ENCODE peak calls at places on chromosome 19, in nine cellular contexts. One of them, this sample, is unnamed.

GRCh38 chr19:50794778-50795664 is 4.8 kb downstream of the ACP4 start:
- DNase-seq in epithelial cell of esophagus: peak
- DNase-seq in lower leg skin: no peak
- DNase-seq in HFFc6: no peak
- DNase-seq in CD4-positive, alpha-beta T cell: no peak
- DNase-seq in heart left ventricle: no peak
- DNase-seq in neural crest cell: no peak
- DNase-seq in choroid plexus epithelial cell: no peak
- DNase-seq in IMR-90: no peak
- DNase-seq in this sample: no peak

GRCh38 chr19:47391510-47392223 is 27.7 kb downstream of the MEIS3 start:
- DNase-seq in epithelial cell of esophagus: peak
- DNase-seq in lower leg skin: peak
- DNase-seq in HFFc6: peak
- DNase-seq in CD4-positive, alpha-beta T cell: peak
- DNase-seq in heart left ventricle: peak
- DNase-seq in neural crest cell: peak
- DNase-seq in choroid plexus epithelial cell: peak
- DNase-seq in IMR-90: peak
- DNase-seq in this sample: peak

GRCh38 chr19:46761418-46761831 is 15.2 kb upstream of the STRN4 start:
- DNase-seq in epithelial cell of esophagus: no peak
- DNase-seq in lower leg skin: no peak
- DNase-seq in HFFc6: peak
- DNase-seq in CD4-positive, alpha-beta T cell: no peak
- DNase-seq in heart left ventricle: no peak
- DNase-seq in neural crest cell: no peak
- DNase-seq in choroid plexus epithelial cell: peak
- DNase-seq in IMR-90: peak
- DNase-seq in this sample: no peak

GRCh38 chr19:43708716-43709115 is 7.2 kb upstream of the IRGC start:
- DNase-seq in epithelial cell of esophagus: no peak
- DNase-seq in lower leg skin: no peak
- DNase-seq in HFFc6: no peak
- DNase-seq in CD4-positive, alpha-beta T cell: no peak
- DNase-seq in heart left ventricle: no peak
- DNase-seq in neural crest cell: no peak
- DNase-seq in choroid plexus epithelial cell: no peak
- DNase-seq in IMR-90: no peak
- DNase-seq in this sample: no peak

GRCh38 chr19:17076539-17076919 is 952 bp downstream of the MYO9B start:
- DNase-seq in epithelial cell of esophagus: peak
- DNase-seq in lower leg skin: no peak
- DNase-seq in HFFc6: no peak
- DNase-seq in CD4-positive, alpha-beta T cell: peak
- DNase-seq in heart left ventricle: peak
- DNase-seq in neural crest cell: peak
- DNase-seq in choroid plexus epithelial cell: no peak
- DNase-seq in IMR-90: no peak
- DNase-seq in this sample: no peak

GRCh38 chr19:57262044-57262443 is 18.2 kb upstream of the ZNF460 start:
- DNase-seq in epithelial cell of esophagus: no peak
- DNase-seq in lower leg skin: no peak
- DNase-seq in HFFc6: no peak
- DNase-seq in CD4-positive, alpha-beta T cell: no peak
- DNase-seq in heart left ventricle: no peak
- DNase-seq in neural crest cell: no peak
- DNase-seq in choroid plexus epithelial cell: no peak
- DNase-seq in IMR-90: no peak
- DNase-seq in this sample: no peak

GRCh38 chr19:10812902-10813404 is 23.1 kb downstream of the TMED1 start:
- DNase-seq in epithelial cell of esophagus: peak
- DNase-seq in lower leg skin: no peak
- DNase-seq in HFFc6: peak
- DNase-seq in CD4-positive, alpha-beta T cell: no peak
- DNase-seq in heart left ventricle: peak
- DNase-seq in neural crest cell: no peak
- DNase-seq in choroid plexus epithelial cell: peak
- DNase-seq in IMR-90: peak
- DNase-seq in this sample: peak

GRCh38 chr19:18291590-18292459 is 10.4 kb upstream of the JUND start:
- DNase-seq in epithelial cell of esophagus: peak
- DNase-seq in lower leg skin: peak
- DNase-seq in HFFc6: no peak
- DNase-seq in CD4-positive, alpha-beta T cell: peak
- DNase-seq in heart left ventricle: peak
- DNase-seq in neural crest cell: peak
- DNase-seq in choroid plexus epithelial cell: peak
- DNase-seq in IMR-90: peak
- DNase-seq in this sample: peak

GRCh38 chr19:44718441-44719261 is 19.7 kb downstream of the CEACAM16 start:
- DNase-seq in epithelial cell of esophagus: no peak
- DNase-seq in lower leg skin: no peak
- DNase-seq in HFFc6: no peak
- DNase-seq in CD4-positive, alpha-beta T cell: no peak
- DNase-seq in heart left ventricle: peak
- DNase-seq in neural crest cell: no peak
- DNase-seq in choroid plexus epithelial cell: no peak
- DNase-seq in IMR-90: peak
- DNase-seq in this sample: no peak

GRCh38 chr19:49710372-49710951 is 19.5 kb downstream of the CPT1C start:
- DNase-seq in epithelial cell of esophagus: no peak
- DNase-seq in lower leg skin: no peak
- DNase-seq in HFFc6: peak
- DNase-seq in CD4-positive, alpha-beta T cell: no peak
- DNase-seq in heart left ventricle: no peak
- DNase-seq in neural crest cell: no peak
- DNase-seq in choroid plexus epithelial cell: peak
- DNase-seq in IMR-90: peak
- DNase-seq in this sample: no peak

GRCh38 chr19:7483720-7484201 is 5.1 kb downstream of the PEX11G start:
- DNase-seq in epithelial cell of esophagus: no peak
- DNase-seq in lower leg skin: no peak
- DNase-seq in HFFc6: no peak
- DNase-seq in CD4-positive, alpha-beta T cell: no peak
- DNase-seq in heart left ventricle: no peak
- DNase-seq in neural crest cell: no peak
- DNase-seq in choroid plexus epithelial cell: no peak
- DNase-seq in IMR-90: no peak
- DNase-seq in this sample: no peak

DNA sequence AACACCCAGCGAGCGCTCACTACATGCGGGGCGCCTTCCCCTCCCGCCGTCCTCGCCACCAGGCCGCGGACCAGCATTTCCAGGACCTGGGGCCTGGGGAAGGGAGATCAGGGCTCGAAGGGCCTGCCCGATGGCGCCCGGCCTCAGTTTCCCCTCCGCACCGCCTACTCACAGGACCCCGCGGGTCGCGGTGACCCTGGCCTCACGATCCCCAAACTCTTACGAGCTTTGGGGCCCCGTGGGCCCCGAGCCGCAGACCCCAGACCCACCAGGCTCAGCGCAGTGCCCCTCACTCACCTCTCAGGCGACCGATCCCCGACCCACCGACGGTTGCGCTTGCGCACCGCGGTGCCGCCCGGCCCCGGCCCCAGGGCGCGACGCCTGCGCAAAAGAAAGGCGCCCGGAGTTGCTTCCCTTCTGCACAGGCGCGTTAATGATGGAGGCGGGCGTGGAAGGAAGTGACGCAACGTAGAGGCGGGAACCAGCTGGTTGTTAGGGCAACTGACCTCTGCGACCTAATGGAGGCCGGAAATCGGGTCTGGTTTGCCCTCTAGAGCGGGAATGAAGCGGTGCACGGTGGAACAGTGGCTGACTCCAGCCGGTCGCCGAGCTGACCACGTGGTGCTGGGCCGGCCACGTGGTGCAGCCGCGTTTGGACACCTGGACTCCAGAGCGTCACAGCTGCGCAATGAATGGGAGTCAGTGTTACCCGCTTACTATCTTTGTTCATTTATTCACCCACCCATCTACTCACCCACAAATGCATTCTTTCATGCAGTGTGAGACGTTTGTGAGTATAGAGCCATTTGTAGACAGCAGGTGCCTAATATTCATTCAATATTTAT is at the start of gene SGTA:
- DNase-seq in epithelial cell of esophagus: peak
- DNase-seq in lower leg skin: peak
- DNase-seq in HFFc6: peak
- DNase-seq in CD4-positive, alpha-beta T cell: peak
- DNase-seq in heart left ventricle: peak
- DNase-seq in neural crest cell: peak
- DNase-seq in choroid plexus epithelial cell: peak
- DNase-seq in IMR-90: peak
- DNase-seq in this sample: peak
- TF ChIP-seq CTCF in epithelial cell of esophagus: peak
- TF ChIP-seq CTCF in lower leg skin: no peak
- TF ChIP-seq CTCF in HFFc6: peak
- TF ChIP-seq CTCF in CD4-positive, alpha-beta T cell: peak
- TF ChIP-seq CTCF in heart left ventricle: peak
- TF ChIP-seq CTCF in neural crest cell: peak
- TF ChIP-seq CTCF in choroid plexus epithelial cell: peak
- TF ChIP-seq CTCF in IMR-90: peak
- TF ChIP-seq CTCF in this sample: peak

DNA sequence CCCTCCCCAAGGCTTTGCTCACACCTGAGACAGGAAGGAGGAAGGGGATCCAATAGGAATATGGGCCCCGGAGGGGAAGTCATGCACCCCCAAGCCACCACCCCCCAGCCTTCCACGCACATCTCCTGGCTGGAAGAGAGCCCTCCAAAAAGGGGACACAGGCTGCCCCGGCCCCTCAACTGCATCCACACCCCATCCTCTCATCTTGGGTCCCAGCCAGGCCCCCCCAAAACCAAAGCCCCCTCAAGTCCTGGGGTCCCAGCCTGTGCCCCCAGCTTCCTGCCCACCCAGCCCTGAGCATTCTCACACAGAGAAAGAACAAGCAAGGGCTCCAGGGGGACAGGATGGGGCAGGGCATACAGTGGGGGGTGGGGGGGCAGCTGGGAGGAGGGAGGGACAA is 12.1 kb downstream of the SMIM24 start:
- DNase-seq in epithelial cell of esophagus: no peak
- DNase-seq in lower leg skin: no peak
- DNase-seq in HFFc6: no peak
- DNase-seq in CD4-positive, alpha-beta T cell: no peak
- DNase-seq in heart left ventricle: no peak
- DNase-seq in neural crest cell: no peak
- DNase-seq in choroid plexus epithelial cell: no peak
- DNase-seq in IMR-90: no peak
- DNase-seq in this sample: no peak
- TF ChIP-seq CTCF in epithelial cell of esophagus: no peak
- TF ChIP-seq CTCF in lower leg skin: no peak
- TF ChIP-seq CTCF in HFFc6: no peak
- TF ChIP-seq CTCF in CD4-positive, alpha-beta T cell: no peak
- TF ChIP-seq CTCF in heart left ventricle: no peak
- TF ChIP-seq CTCF in neural crest cell: no peak
- TF ChIP-seq CTCF in choroid plexus epithelial cell: no peak
- TF ChIP-seq CTCF in IMR-90: no peak
- TF ChIP-seq CTCF in this sample: no peak

GRCh38 chr19:55340144-55340783 is 588 bp downstream of the KMT5C start:
- DNase-seq in epithelial cell of esophagus: no peak
- DNase-seq in lower leg skin: no peak
- DNase-seq in HFFc6: no peak
- DNase-seq in CD4-positive, alpha-beta T cell: no peak
- DNase-seq in heart left ventricle: no peak
- DNase-seq in neural crest cell: no peak
- DNase-seq in choroid plexus epithelial cell: no peak
- DNase-seq in IMR-90: no peak
- DNase-seq in this sample: peak

GRCh38 chr19:55342044-55342531 is 2.4 kb downstream of the KMT5C start:
- DNase-seq in epithelial cell of esophagus: no peak
- DNase-seq in lower leg skin: no peak
- DNase-seq in HFFc6: no peak
- DNase-seq in CD4-positive, alpha-beta T cell: no peak
- DNase-seq in heart left ventricle: no peak
- DNase-seq in neural crest cell: no peak
- DNase-seq in choroid plexus epithelial cell: no peak
- DNase-seq in IMR-90: no peak
- DNase-seq in this sample: no peak

GRCh38 chr19:55340784-55341147 is 1.1 kb downstream of the KMT5C start:
- DNase-seq in epithelial cell of esophagus: no peak
- DNase-seq in lower leg skin: no peak
- DNase-seq in HFFc6: no peak
- DNase-seq in CD4-positive, alpha-beta T cell: no peak
- DNase-seq in heart left ventricle: no peak
- DNase-seq in neural crest cell: peak
- DNase-seq in choroid plexus epithelial cell: no peak
- DNase-seq in IMR-90: no peak
- DNase-seq in this sample: no peak

GRCh38 chr19:55341191-55342043 is 1.7 kb downstream of the KMT5C start:
- DNase-seq in epithelial cell of esophagus: peak
- DNase-seq in lower leg skin: peak
- DNase-seq in HFFc6: peak
- DNase-seq in CD4-positive, alpha-beta T cell: peak
- DNase-seq in heart left ventricle: peak
- DNase-seq in neural crest cell: peak
- DNase-seq in choroid plexus epithelial cell: peak
- DNase-seq in IMR-90: peak
- DNase-seq in this sample: no peak

DNA sequence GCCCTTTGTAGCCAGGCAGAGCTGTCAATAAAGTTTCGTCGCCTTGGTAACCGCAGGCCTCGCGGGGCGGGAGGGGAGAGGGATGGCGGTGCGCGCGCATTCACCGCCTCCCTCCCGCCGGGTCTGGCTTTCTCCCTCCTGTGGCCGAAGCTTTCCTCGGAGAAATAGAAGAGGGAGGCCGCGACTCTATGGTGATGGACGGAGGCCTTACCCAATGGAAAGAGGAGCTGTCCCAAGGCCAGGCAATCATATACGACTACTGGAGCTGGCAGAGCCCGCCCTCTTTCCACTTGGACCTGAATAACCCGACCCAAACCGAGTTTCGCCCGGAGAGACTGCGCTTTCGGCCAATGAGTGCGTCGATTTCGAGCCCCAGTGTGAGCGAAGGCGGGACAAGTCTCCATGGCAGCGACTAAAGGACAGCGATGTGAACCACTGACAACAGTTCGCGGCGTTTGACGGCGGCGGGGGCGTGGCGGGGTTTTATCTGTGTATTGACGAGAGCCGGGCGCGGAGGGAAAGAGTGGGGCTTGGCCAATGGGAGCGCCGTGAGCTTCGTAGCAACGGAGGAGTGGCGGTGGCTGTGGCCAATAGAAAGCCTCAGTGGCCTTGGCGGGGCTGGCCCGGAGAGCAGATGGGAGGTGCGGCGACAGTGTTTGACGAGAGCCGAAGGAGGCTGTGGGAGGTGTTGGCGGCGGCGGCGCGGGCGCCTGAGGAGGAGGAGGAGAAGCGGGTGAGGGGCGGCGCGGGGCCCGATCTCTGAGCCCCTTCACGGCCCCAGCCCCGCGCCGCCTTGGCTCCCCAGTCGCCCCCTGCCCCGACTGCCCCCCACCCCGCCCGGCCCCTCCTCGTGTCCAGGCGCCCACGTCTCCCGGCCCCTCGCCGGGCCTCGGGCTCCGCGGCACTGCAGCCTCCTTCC is at the start of gene KMT5C:
- DNase-seq in epithelial cell of esophagus: peak
- DNase-seq in lower leg skin: peak
- DNase-seq in HFFc6: peak
- DNase-seq in CD4-positive, alpha-beta T cell: peak
- DNase-seq in heart left ventricle: peak
- DNase-seq in neural crest cell: peak
- DNase-seq in choroid plexus epithelial cell: peak
- DNase-seq in IMR-90: peak
- DNase-seq in this sample: peak
- TF ChIP-seq CTCF in epithelial cell of esophagus: peak
- TF ChIP-seq CTCF in lower leg skin: no peak
- TF ChIP-seq CTCF in HFFc6: peak
- TF ChIP-seq CTCF in CD4-positive, alpha-beta T cell: peak
- TF ChIP-seq CTCF in heart left ventricle: peak
- TF ChIP-seq CTCF in neural crest cell: peak
- TF ChIP-seq CTCF in choroid plexus epithelial cell: peak
- TF ChIP-seq CTCF in IMR-90: peak
- TF ChIP-seq CTCF in this sample: no peak

GRCh38 chr19:1226522-1227312 is 11.1 kb downstream of the CBARP start:
- DNase-seq in epithelial cell of esophagus: no peak
- DNase-seq in lower leg skin: no peak
- DNase-seq in HFFc6: no peak
- DNase-seq in CD4-positive, alpha-beta T cell: no peak
- DNase-seq in heart left ventricle: no peak
- DNase-seq in neural crest cell: no peak
- DNase-seq in choroid plexus epithelial cell: no peak
- DNase-seq in IMR-90: no peak
- DNase-seq in this sample: no peak
- TF ChIP-seq CTCF in epithelial cell of esophagus: no peak
- TF ChIP-seq CTCF in lower leg skin: no peak
- TF ChIP-seq CTCF in HFFc6: no peak
- TF ChIP-seq CTCF in CD4-positive, alpha-beta T cell: no peak
- TF ChIP-seq CTCF in heart left ventricle: no peak
- TF ChIP-seq CTCF in neural crest cell: no peak
- TF ChIP-seq CTCF in choroid plexus epithelial cell: no peak
- TF ChIP-seq CTCF in IMR-90: no peak
- TF ChIP-seq CTCF in this sample: no peak

This sample was measured in natural killer cell.